ENCODE peak calls at places on chromosome 5, in eight cellular contexts. O is OCI-LY7, D is mesendoderm, W is PC-3, B is H1, R is GM23338, G is fibroblast of lung, C is adrenal gland. Z is an unnamed sample.

GRCh38 chr5:433836-434235 is 9.1 kb upstream of the EXOC3 start:
- DNase-seq in O (no peak), D (no peak), W (no peak), B (no peak), R (no peak), G (no peak), C (peak; percentile 16), Z (no peak)

GRCh38 chr5:1472964-1473628 is 27.9 kb upstream of the SLC6A3 start:
- DNase-seq in O (no peak), D (no peak), W (no peak), B (no peak), R (no peak), G (no peak), C (no peak), Z (no peak)

GRCh38 chr5:33688041-33688980 is 203.5 kb downstream of the ADAMTS12 start:
- DNase-seq in O (no peak), D (no peak), W (no peak), B (no peak), R (no peak), G (peak; percentile 88), C (no peak), Z (no peak)

GRCh38 chr5:74630387-74631087 is 10.0 kb downstream of the ENC1 start:
- DNase-seq in O (no peak), D (peak; percentile 56), W (peak; percentile 94), B (no peak), R (no peak), G (peak; percentile 98), C (no peak), Z (peak; percentile 28)

GRCh38 chr5:53170748-53171349 is 61.3 kb upstream of the MOCS2 start:
- DNase-seq in O (peak; percentile 23), D (peak; percentile 44), W (peak; percentile 69), B (no peak), R (peak; percentile 53), G (peak; percentile 37), C (peak; percentile 41), Z (peak; percentile 14)

GRCh38 chr5:74903165-74903787 is 37.1 kb upstream of the FAM169A start:
- DNase-seq in O (no peak), D (peak; percentile 91), W (peak; percentile 64), B (peak; percentile 81), R (peak; percentile 93), G (no peak), C (peak; percentile 38), Z (peak; percentile 53)

GRCh38 chr5:6488021-6488420 is 39.4 kb downstream of the UBE2QL1 start:
- DNase-seq in O (no peak), D (no peak), W (peak; percentile 44), B (no peak), R (no peak), G (peak; percentile 7), C (no peak), Z (no peak)

GRCh38 chr5:112419050-112419595 is at the start of gene EPB41L4A:
- DNase-seq in O (no peak), D (no peak), W (no peak), B (peak; percentile 81), R (peak; percentile 74), G (peak; percentile 8), C (peak; percentile 34), Z (no peak)

GRCh38 chr5:141513627-141514329 is 24.9 kb downstream of the PCDHGC5 start:
- DNase-seq in O (peak; percentile 91), D (peak; percentile 93), W (no peak), B (peak; percentile 80), R (peak; percentile 91), G (peak; percentile 92), C (peak; percentile 92), Z (no peak)
- H3K4me1 ChIP-seq in O (peaks cover 98% of the 10 kb centered on the region), D (peaks cover 9% of the 10 kb centered on the region), W (peaks cover 8% of the 10 kb centered on the region), B (peaks cover 11% of the 10 kb centered on the region), R (peaks cover 17% of the 10 kb centered on the region), G (peaks cover 63% of the 10 kb centered on the region), C (peaks cover 24% of the 10 kb centered on the region), Z (peaks cover 3% of the 10 kb centered on the region)

GRCh38 chr5:93591323-93591945 is 8.4 kb downstream of the NR2F1 start:
- DNase-seq in O (no peak), D (no peak), W (no peak), B (no peak), R (no peak), G (no peak), C (no peak), Z (no peak)

GRCh38 chr5:93590511-93590910 is 7.5 kb downstream of the NR2F1 start:
- DNase-seq in O (no peak), D (no peak), W (no peak), B (no peak), R (no peak), G (peak; percentile 66), C (no peak), Z (no peak)

GRCh38 chr5:93588586-93589347 is 5.7 kb downstream of the NR2F1 start:
- DNase-seq in O (no peak), D (no peak), W (no peak), B (no peak), R (no peak), G (peak; percentile 70), C (no peak), Z (no peak)

GRCh38 chr5:93589348-93589662 is 6.3 kb downstream of the NR2F1 start:
- DNase-seq in O (no peak), D (no peak), W (no peak), B (no peak), R (no peak), G (no peak), C (no peak), Z (no peak)

GRCh38 chr5:93589812-93590215 is 6.8 kb downstream of the NR2F1 start:
- DNase-seq in O (no peak), D (no peak), W (no peak), B (no peak), R (no peak), G (peak; percentile 56), C (no peak), Z (no peak)
- H3K4me3 ChIP-seq in O (no peak overlapping the region), D (no peak overlapping the region), W (peak overlapping the region; percentile 48), B (no peak overlapping the region), R (no peak overlapping the region), G (peak overlapping the region; percentile 43), C (no peak overlapping the region), Z (no peak overlapping the region)

DNA sequence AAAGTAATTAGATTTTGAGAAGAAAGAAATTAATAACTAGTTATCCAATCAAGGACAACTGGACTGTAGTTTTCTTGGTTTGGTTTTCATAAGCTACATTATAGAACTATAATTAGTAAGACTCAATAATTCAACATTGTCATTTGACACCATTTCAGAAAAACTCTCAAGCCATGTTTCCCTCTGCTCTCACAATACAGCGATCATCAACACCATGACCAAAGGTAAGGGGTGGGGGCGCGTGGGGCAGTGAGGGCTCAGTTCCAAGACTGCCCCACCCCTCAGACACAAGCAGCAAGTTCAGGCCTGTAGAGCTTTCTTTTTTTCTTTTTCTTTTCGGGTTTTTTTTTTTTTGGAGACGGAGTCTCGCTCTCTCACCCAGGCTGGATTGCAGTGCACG is 6.4 kb downstream of the CMBL start:
- DNase-seq in O (no peak), D (no peak), W (no peak), B (no peak), R (no peak), G (no peak), C (no peak), Z (no peak)
- H3K36me3 ChIP-seq in O (no peaks in the 10 kb centered on the region), D (no peaks in the 10 kb centered on the region), W (peaks cover 27% of the 10 kb centered on the region), B (no peaks in the 10 kb centered on the region), R (no peaks in the 10 kb centered on the region), G (no peaks in the 10 kb centered on the region), C (no peaks in the 10 kb centered on the region), Z (peaks cover 4% of the 10 kb centered on the region)

GRCh38 chr5:173324115-173325001 is 3.9 kb downstream of the STC2 start:
- DNase-seq in O (no peak), D (no peak), W (no peak), B (no peak), R (no peak), G (peak; percentile 79), C (peak; percentile 67), Z (no peak)
- H3K4me1 ChIP-seq in O (no peaks in the 10 kb centered on the region), D (peaks cover 2% of the 10 kb centered on the region), W (peaks cover 22% of the 10 kb centered on the region), B (peaks cover 3% of the 10 kb centered on the region), R (peaks cover 27% of the 10 kb centered on the region), G (peaks cover 39% of the 10 kb centered on the region), C (peaks cover 7% of the 10 kb centered on the region), Z (peaks cover 8% of the 10 kb centered on the region)

GRCh38 chr5:95942968-95943367 is 18.7 kb downstream of the ELL2 start:
- DNase-seq in O (no peak), D (no peak), W (no peak), B (no peak), R (no peak), G (no peak), C (no peak), Z (no peak)

GRCh38 chr5:95941756-95942155 is 19.9 kb downstream of the ELL2 start:
- DNase-seq in O (no peak), D (no peak), W (no peak), B (no peak), R (no peak), G (no peak), C (no peak), Z (no peak)

GRCh38 chr5:95949810-95950209 is 11.8 kb downstream of the ELL2 start:
- DNase-seq in O (no peak), D (no peak), W (no peak), B (no peak), R (no peak), G (no peak), C (no peak), Z (no peak)

GRCh38 chr5:95942414-95942813 is 19.2 kb downstream of the ELL2 start:
- DNase-seq in O (no peak), D (no peak), W (no peak), B (no peak), R (no peak), G (no peak), C (no peak), Z (no peak)

DNA sequence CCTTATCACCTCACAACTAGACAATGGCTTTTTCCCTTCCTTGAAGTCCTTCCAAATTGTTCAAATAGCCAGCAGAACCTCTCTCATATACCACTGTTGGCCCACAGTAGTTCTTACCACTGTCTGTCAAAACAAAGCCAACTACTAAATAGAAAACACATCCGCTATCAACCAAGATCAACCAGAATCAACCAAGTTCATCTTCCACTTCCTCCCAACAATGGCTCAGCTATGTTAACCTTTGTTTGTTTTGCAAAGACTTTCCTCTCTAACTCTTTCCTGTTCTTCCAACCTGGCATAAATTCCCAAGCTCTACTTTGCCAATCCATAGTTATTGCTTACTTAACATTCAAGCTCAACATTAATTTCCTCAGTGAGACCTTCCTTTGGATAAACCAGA is 15.2 kb downstream of the ELL2 start:
- DNase-seq in O (no peak), D (no peak), W (no peak), B (no peak), R (no peak), G (no peak), C (no peak), Z (no peak)
- H3K4me3 ChIP-seq in O (no peak overlapping the region), D (no peak overlapping the region), W (no peak overlapping the region), B (no peak overlapping the region), R (no peak overlapping the region), G (no peak overlapping the region), C (no peak overlapping the region), Z (no peak overlapping the region)

GRCh38 chr5:179771496-179771895 is 22.3 kb upstream of the LTC4S start:
- DNase-seq in O (no peak), D (no peak), W (no peak), B (no peak), R (no peak), G (no peak), C (no peak), Z (no peak)
- H3K36me3 ChIP-seq in O (peaks cover 97% of the 10 kb centered on the region), D (peaks cover 17% of the 10 kb centered on the region), W (peaks cover 17% of the 10 kb centered on the region), B (peaks cover 74% of the 10 kb centered on the region), R (peaks cover 58% of the 10 kb centered on the region), G (peaks cover 20% of the 10 kb centered on the region), C (no peaks in the 10 kb centered on the region), Z (peaks cover 97% of the 10 kb centered on the region)

Z was measured in HAP-1.